ENCODE peak calls at places on chromosomes 4 and X, in six cellular contexts. U, V, L, W, J and T are unnamed samples.

GRCh38 chrX:74434336-74434735 is 13.0 kb downstream of the SLC16A2 start:
- DNase-seq in L (no peak), V (no peak), U (no peak), W (no peak), J (no peak), T (no peak)

GRCh38 chr4:102599455-102599854 is 98.3 kb downstream of the NFKB1 start:
- DNase-seq in U (no peak), L (no peak), V (no peak), W (no peak), J (no peak), T (peak; percentile 46)

GRCh38 chr4:81919238-81919637 is 447.5 kb upstream of the RASGEF1B start:
- DNase-seq in U (no peak), J (peak; percentile 12), L (peak; percentile 33), V (no peak), W (peak; percentile 35), T (peak; percentile 27)

GRCh38 chrX:13763489-13763888 is 28.9 kb downstream of the OFD1 start:
- DNase-seq in J (no peak), V (no peak), W (no peak), U (no peak), L (no peak), T (no peak)

GRCh38 chr4:104693601-104694201 is 199.0 kb upstream of the CXXC4 start:
- DNase-seq in V (no peak), L (peak; percentile 28), U (no peak), J (peak; percentile 26), W (peak; percentile 19), T (peak; percentile 21)

GRCh38 chr4:47913858-47914218 is 545 bp downstream of the NFXL1 start:
- DNase-seq in J (no peak), L (peak; percentile 45), U (no peak), V (no peak), W (peak; percentile 36), T (peak; percentile 50)

GRCh38 chrX:44914532-44915198 is 41.7 kb downstream of the KDM6A start:
- DNase-seq in V (no peak), J (no peak), W (no peak), L (peak; percentile 40), U (peak; percentile 64), T (no peak)

GRCh38 chr4:54234497-54235205 is 5.6 kb downstream of the PDGFRA start:
- DNase-seq in W (no peak), J (no peak), U (no peak), V (no peak), L (peak; percentile 45), T (no peak)

GRCh38 chrX:133670394-133670793 is 255.1 kb upstream of the GPC4 start:
- DNase-seq in W (peak; percentile 54), V (no peak), L (peak; percentile 43), J (peak; percentile 12), U (peak; percentile 24), T (peak; percentile 37)

GRCh38 chr4:70425306-70425705 is 27.6 kb downstream of the OPRPN start:
- DNase-seq in V (no peak), L (no peak), U (no peak), J (no peak), W (no peak), T (no peak)

DNA sequence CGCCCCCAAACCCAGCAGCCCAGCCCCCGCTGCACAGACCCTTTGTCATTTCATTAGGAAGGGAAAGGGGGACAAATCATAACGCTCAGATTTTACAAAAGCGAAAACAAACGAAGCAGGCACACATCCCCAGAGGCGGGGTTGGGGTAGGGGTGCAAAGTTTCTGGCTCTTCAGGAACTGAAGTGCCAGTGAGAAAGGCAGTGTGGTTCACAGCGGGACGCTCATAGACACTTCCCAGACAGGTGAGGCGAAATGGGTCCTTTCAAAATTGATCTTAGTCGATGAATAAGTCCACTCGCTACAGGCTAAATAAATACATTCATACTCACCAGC is 1.2 kb upstream of the MBNL3 start:
- DNase-seq in J (no peak), V (no peak), W (peak; percentile 33), L (no peak), U (no peak), T (peak; percentile 1)
- H3K9ac ChIP-seq in J (peak overlapping the region; percentile 14), V (peak overlapping the region; percentile 74), W (peak overlapping the region; percentile 80), L (peak overlapping the region; percentile 42), U (peak overlapping the region; percentile 67), T (peak overlapping the region; percentile 84)

DNA sequence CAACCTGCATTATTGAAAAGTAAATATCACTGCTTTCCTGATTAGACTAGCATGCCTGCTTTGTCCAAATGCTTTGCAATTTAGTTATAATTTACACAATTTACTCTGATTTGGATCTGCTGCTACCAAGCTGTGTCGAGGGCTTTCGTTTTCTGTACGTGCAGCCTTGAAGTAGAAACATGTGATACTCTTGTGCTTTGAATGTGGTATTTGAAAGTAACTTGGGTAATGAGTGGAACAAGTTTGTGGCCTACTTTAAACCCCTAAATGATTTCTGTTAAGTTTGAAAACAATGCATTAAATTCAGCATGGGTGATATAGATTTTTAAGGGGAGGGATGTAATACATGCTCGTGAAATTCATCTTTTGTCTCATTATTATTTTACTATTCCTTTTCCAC is 240.7 kb downstream of the IQCM start:
- DNase-seq in J (no peak), W (peak; percentile 14), U (no peak), L (no peak), V (no peak), T (no peak)
- H2AFZ ChIP-seq in J (no peak overlapping the region), W (no peak overlapping the region), U (no peak overlapping the region), L (peak overlapping the region; percentile 55), V (no peak overlapping the region), T (peak overlapping the region; percentile 27)

DNA sequence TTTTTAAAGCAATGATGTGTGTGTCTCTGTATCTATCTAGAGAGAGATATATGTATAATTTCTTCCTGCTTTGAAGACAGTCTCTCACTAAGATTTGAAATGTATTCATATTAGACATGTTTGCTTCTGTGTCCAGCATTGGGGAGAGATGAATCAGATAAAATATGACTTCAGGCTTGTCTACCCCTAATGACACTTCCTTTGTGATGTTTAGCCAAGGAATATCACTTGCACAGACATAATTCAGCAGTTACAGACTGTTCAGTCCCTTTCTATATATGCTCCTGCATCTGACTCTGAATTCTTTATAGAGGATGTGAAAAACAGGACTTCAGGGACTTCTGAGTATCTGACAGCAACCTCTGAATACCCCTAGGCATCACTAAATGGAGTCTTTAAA is 158.4 kb downstream of the DCLK2 start:
- DNase-seq in U (peak; percentile 67), W (no peak), J (no peak), V (no peak), L (peak; percentile 55), T (no peak)
- H3K9ac ChIP-seq in U (peak overlapping the region; percentile 78), W (no peak overlapping the region), J (no peak overlapping the region), V (no peak overlapping the region), L (peak overlapping the region; percentile 48), T (no peak overlapping the region)

GRCh38 chr4:179536694-179537093 is 2094.5 kb upstream of the AGA start:
- DNase-seq in J (no peak), L (no peak), U (no peak), V (no peak), W (no peak), T (no peak)
- H2AFZ ChIP-seq in J (no peak overlapping the region), L (no peak overlapping the region), U (no peak overlapping the region), V (no peak overlapping the region), W (no peak overlapping the region), T (no peak overlapping the region)